ENCODE peak calls at places on chromosome 15, in four cellular contexts. M, L, N and I are unnamed samples.

GRCh38 chr15:73983211-73983727 is 8.8 kb downstream of the STOML1 start:
- DNase-seq in N (no peak), M (no peak), L (no peak), I (no peak)

GRCh38 chr15:60840703-60841411 is 361.9 kb upstream of the ICE2 start:
- DNase-seq in L (no peak), N (no peak), M (no peak), I (no peak)

GRCh38 chr15:36005542-36005941 is 459.6 kb upstream of the DPH6 start:
- DNase-seq in M (no peak), L (no peak), N (no peak), I (no peak)

GRCh38 chr15:90160781-90161727 is 40.1 kb upstream of the SEMA4B start:
- DNase-seq in M (no peak), N (no peak), L (no peak), I (no peak)

GRCh38 chr15:60000824-60001641 is 3.1 kb upstream of the FOXB1 start:
- DNase-seq in N (no peak), L (no peak), M (no peak), I (no peak)

GRCh38 chr15:96160269-96160668 is 170.2 kb upstream of the NR2F2 start:
- DNase-seq in N (no peak), L (no peak), M (no peak), I (no peak)

GRCh38 chr15:91867581-91868026 is 14.1 kb downstream of the SLCO3A1 start:
- DNase-seq in L (no peak), M (no peak), N (no peak), I (no peak)

GRCh38 chr15:68334661-68335124 is 57.1 kb downstream of the FEM1B start:
- DNase-seq in N (no peak), L (no peak), M (no peak), I (no peak)

GRCh38 chr15:52788099-52788986 is 1.8 kb downstream of the ONECUT1 start:
- DNase-seq in L (no peak), M (no peak), N (no peak), I (no peak)

GRCh38 chr15:25245801-25246622 is 192.8 kb downstream of the UBE3A start:
- DNase-seq in M (no peak), L (no peak), N (no peak), I (no peak)

GRCh38 chr15:73700041-73700842 is 16.1 kb downstream of the CD276 start:
- DNase-seq in M (peak), L (peak), N (peak), I (no peak)

GRCh38 chr15:31977812-31978662 is 52.3 kb upstream of the CHRNA7 start:
- DNase-seq in L (peak), N (peak), M (no peak), I (peak)

GRCh38 chr15:30882861-30883433 is 20.8 kb upstream of the FAN1 start:
- DNase-seq in N (no peak), M (no peak), L (no peak), I (no peak)

GRCh38 chr15:34038404-34039179 is 412 bp downstream of the AVEN start:
- DNase-seq in L (peak), M (no peak), N (peak), I (peak)

GRCh38 chr15:70308011-70308761 is 210.5 kb upstream of the TLE3 start:
- DNase-seq in N (no peak), M (peak), L (peak), I (peak)

GRCh38 chr15:91862891-91863520 is 9.5 kb downstream of the SLCO3A1 start:
- DNase-seq in L (no peak), M (no peak), N (no peak), I (no peak)

GRCh38 chr15:72184165-72184811 is 13.3 kb downstream of the GRAMD2A start:
- DNase-seq in M (no peak), L (no peak), N (no peak), I (no peak)

GRCh38 chr15:68986292-68986691 is 28.2 kb upstream of the NOX5 start:
- DNase-seq in N (no peak), L (no peak), M (no peak), I (no peak)

GRCh38 chr15:84982301-84982920 is 755 bp downstream of the PDE8A start:
- DNase-seq in M (no peak), L (no peak), N (no peak), I (peak)

GRCh38 chr15:99720533-99720932 is 12.7 kb downstream of the LYSMD4 start:
- DNase-seq in L (no peak), N (no peak), M (no peak), I (no peak)

GRCh38 chr15:33146051-33146450 is 48.5 kb downstream of the FMN1 start:
- DNase-seq in N (no peak), L (no peak), M (no peak), I (no peak)

GRCh38 chr15:93997071-93997658 is 234.2 kb upstream of the MCTP2 start:
- DNase-seq in M (no peak), N (no peak), L (no peak), I (no peak)

GRCh38 chr15:56460046-56460445 is 4.9 kb downstream of the MNS1 start:
- DNase-seq in L (no peak), M (no peak), N (no peak), I (no peak)

GRCh38 chr15:59140422-59141226 is 35.7 kb downstream of the CCNB2 start:
- DNase-seq in M (no peak), L (no peak), N (peak), I (no peak)

GRCh38 chr15:74315626-74316025 is 51.8 kb downstream of the CYP11A1 start:
- DNase-seq in L (peak), M (peak), N (peak), I (peak)

GRCh38 chr15:83656943-83657528 is 3.1 kb downstream of the ADAMTSL3 start:
- DNase-seq in N (no peak), L (no peak), M (no peak), I (no peak)

GRCh38 chr15:48582472-48583235 is 62.9 kb downstream of the FBN1 start:
- DNase-seq in N (no peak), L (no peak), M (no peak), I (no peak)

GRCh38 chr15:66878761-66879160 is 176.7 kb downstream of the SMAD6 start:
- DNase-seq in L (no peak), N (no peak), M (no peak), I (no peak)

GRCh38 chr15:85404922-85405293 is 24.5 kb downstream of the AKAP13 start:
- DNase-seq in M (no peak), L (no peak), N (no peak), I (no peak)

GRCh38 chr15:25801586-25802284 is 61.4 kb downstream of the ATP10A start:
- DNase-seq in N (no peak), M (no peak), L (no peak), I (no peak)

GRCh38 chr15:27587810-27588209 is 511.3 kb downstream of the OCA2 start:
- DNase-seq in N (peak), M (no peak), L (no peak), I (no peak)

GRCh38 chr15:96064351-96064756 is 266.1 kb upstream of the NR2F2 start:
- DNase-seq in M (no peak), N (no peak), L (no peak), I (no peak)

GRCh38 chr15:90402806-90403205 is 14.8 kb downstream of the IQGAP1 start:
- DNase-seq in N (no peak), L (no peak), M (no peak), I (no peak)

GRCh38 chr15:83695246-83695645 is 41.3 kb downstream of the ADAMTSL3 start:
- DNase-seq in M (no peak), L (no peak), N (no peak), I (no peak)

GRCh38 chr15:25619076-25619475 is 180.3 kb upstream of the UBE3A start:
- DNase-seq in M (no peak), L (no peak), N (no peak), I (no peak)

GRCh38 chr15:55907797-55908196 is 85.6 kb downstream of the NEDD4 start:
- DNase-seq in L (no peak), M (no peak), N (no peak), I (no peak)

GRCh38 chr15:42133892-42134502 is 22.4 kb downstream of the PLA2G4F start:
- DNase-seq in L (no peak), M (no peak), N (peak), I (peak)

GRCh38 chr15:91855684-91856553 is 2.4 kb downstream of the SLCO3A1 start:
- DNase-seq in L (no peak), N (peak), M (peak), I (no peak)

GRCh38 chr15:48367483-48367882 is 36.3 kb downstream of the DUT start:
- DNase-seq in M (no peak), N (no peak), L (no peak), I (no peak)

DNA sequence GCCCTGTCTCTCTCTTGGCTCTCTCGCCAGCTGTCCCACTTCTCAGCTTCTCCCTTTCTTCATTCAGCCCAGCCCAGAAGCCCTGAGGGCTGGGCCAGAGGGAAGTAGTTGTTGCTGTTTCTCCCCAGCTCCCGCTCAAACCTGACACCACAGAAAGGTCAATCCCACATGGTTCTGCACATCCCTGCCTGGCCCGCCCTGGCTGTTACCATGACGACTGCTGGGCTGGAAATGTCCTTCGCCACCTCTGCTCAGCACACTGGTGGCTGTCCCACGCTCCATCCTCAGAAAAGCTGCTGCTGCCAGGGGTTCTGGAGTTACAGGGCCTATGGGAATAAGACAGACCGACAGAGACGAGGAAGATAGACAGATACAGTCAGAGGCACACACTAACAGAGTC is 25.8 kb downstream of the CCDC32 start:
- DNase-seq in M (no peak), N (no peak), L (no peak), I (no peak)
- TF ChIP-seq SPI1 in M (no peak), N (no peak), L (no peak), I (no peak)

DNA sequence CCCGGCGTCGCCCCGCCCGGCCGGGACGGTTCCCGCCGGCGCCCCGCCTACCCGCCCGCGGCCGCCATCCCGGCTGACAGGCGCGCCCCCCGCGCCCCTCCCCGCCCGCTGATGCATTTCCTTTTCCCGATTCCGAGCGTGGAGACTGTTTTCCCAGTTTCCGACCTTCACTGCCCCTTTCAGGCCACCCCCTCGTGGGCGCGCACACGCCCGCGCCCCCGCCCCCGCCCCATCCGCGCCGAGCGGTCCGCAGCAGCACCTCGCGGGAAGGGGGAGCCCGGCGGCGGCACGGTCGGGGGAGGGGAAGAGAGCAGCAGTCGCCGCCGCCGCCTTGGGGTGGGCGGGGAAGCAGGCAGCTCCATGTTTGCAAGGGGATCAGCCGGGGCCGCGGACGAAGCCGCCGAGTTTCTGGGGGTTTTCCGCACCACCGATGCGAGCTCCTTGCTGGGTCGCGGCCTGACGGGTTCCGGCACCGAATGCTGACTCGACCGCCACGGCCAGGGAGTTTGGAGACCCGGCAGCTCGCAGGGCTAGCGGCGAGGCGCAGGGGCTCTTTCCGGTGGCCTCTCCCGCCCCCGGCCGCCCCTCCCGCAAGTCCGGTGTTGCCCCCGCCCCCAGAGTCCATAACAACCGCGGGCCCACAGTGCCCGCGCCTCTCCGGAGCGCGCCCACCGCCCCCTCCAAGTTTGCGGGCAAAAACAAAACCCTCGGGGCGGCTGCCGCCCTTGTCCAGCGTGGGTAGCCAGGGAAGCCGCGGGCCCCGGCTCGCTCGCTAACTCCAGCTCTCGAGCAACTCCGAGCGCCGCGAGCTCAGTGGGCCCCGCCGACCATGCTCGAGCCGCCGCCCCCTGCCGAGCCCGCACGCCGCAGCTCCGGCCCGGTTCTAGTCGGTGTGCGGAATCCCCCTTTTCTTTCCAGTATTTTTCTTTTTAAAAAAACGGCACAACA is 3.3 kb upstream of the SIN3A start:
- DNase-seq in M (no peak), L (peak), N (peak), I (peak)
- TF ChIP-seq SPI1 in M (no peak), L (no peak), N (no peak), I (no peak)

DNA sequence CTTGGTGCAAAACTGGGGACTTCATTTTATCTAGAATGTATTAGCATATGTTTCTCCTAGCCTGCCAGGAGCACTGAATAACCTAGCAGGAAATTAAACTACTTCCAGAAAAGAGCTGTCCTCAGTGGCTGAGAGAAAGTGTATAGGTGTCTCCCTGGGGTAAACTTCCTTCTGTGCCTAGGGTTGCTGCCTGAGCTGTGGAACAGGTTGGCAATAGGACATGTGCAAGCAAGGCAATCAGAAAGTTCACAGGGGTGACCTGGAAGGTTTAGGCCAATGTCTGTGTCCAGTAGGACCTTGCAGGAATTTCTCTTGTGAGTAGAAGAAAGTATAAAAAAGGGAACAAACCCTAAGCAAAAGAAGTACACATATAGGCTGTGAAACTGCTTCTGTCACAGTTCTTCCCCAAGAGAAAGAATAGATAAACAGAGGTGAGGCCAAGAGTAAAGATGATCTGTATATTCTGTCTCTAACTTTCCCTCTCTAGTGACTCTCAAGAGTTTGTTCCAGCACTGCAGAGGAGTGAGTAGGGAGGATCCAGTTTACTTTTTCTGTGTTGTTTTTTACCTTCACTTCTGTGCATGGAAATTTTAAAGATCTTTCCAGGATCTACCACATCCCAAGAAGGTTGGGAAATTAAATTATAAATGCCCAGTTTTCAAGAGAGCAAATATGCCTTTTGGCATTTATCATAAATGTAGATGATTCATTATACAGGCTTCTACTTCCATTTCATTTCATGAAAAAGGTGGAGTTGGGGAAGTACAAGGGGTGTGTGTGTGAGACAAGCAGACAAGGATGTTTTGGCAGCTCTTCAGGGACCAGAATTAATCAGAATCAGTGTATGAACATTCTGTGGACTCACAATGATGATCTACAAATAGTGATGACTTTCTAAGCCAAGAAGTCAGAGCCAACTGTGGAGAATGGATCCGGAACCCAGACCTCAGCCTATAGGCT is 155.2 kb downstream of the RBPMS2 start:
- DNase-seq in L (no peak), M (no peak), N (no peak), I (no peak)
- TF ChIP-seq SPI1 in L (no peak), M (no peak), N (no peak), I (no peak)

GRCh38 chr15:101445562-101446526 is 43.7 kb downstream of the PCSK6 start:
- DNase-seq in M (no peak), N (no peak), L (no peak), I (peak)
- TF ChIP-seq SPI1 in M (no peak), N (no peak), L (no peak), I (no peak)

GRCh38 chr15:65130941-65131340 is 2.7 kb downstream of the PDCD7 start:
- DNase-seq in L (no peak), M (no peak), N (no peak), I (no peak)
- TF ChIP-seq SPI1 in L (no peak), M (no peak), N (no peak), I (no peak)

GRCh38 chr15:57797145-57797544 is 90.6 kb downstream of the POLR2M start:
- DNase-seq in L (no peak), N (no peak), M (no peak), I (no peak)

GRCh38 chr15:57795261-57795660 is 88.7 kb downstream of the POLR2M start:
- DNase-seq in N (no peak), M (no peak), L (no peak), I (no peak)

GRCh38 chr15:57792729-57793449 is 86.4 kb downstream of the POLR2M start:
- DNase-seq in M (no peak), N (no peak), L (no peak), I (no peak)

DNA sequence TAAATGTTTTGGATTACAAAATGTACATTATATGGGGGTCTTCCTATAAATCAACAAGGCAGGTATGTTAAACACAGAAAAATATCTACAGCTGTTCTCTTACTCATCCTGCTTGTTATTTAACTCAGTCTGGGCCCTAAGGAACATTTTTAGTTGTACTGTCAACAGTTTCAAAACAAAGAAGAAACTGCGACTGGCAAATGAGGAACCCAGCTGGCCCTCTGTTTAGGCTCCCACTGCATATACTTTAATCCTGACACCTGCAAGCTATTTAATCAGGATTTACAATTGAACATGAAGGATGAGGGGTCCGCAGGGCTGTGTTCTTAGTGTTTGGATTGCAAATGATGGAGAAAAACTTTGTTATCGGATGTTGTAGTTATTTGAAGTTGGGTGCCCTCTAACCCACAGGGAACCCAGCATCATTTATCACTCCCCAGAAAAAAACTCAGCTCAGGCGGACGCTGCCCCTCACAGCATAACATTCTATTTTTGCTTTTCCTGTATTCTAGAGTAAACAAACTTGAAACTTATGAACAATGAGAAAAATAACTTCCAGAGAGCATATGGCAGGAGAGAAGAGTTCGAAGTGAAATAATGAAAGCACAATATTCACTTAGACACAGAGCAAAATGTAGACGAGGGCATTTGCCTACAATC is 91.2 kb downstream of the POLR2M start:
- DNase-seq in M (no peak), L (no peak), N (no peak), I (no peak)
- TF ChIP-seq SPI1 in M (no peak), L (no peak), N (no peak), I (peak)

DNA sequence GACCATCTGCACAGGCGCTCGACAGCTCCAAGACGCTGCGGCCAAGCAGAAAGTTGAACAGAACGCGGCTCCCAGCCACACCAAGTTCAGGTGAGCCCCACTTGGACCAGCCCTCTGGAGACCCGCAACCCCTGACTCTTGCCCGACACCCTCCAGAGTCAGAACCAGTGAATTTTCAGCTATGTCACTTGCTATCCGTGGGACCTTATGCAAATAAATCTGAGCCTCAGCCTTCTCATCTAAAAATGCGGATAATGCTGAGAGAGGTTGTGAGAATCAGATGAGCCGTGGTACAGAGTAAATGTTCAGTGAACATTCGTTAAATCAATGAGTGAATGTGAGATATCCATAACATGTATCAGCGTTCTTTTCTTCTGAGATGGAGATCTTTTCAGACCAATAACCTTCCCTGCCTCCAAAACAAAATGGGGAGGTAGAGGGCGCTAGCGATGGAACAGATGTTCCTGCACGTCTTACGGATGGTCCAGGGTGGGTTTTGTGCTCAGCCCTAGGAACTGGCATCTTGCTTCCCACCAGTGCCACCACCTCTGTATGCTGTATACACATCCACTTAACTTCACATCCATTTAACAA is 524 bp downstream of the MRPS11 start:
- DNase-seq in M (no peak), L (no peak), N (peak), I (no peak)
- TF ChIP-seq SPI1 in M (no peak), L (no peak), N (no peak), I (no peak)